ENCODE peak calls at places on chromosomes 4 and X, in nine cellular contexts. One of them, this sample, is unnamed.

GRCh38 chr4:7710576-7711329 is 228.9 kb downstream of the AFAP1 start:
- DNase-seq in ascending aorta: no peak
- DNase-seq in dorsolateral prefrontal cortex: no peak
- DNase-seq in CD8-positive, alpha-beta T cell: no peak
- DNase-seq in cardiac muscle cell: no peak
- DNase-seq in PC-3: no peak
- DNase-seq in fibroblast of lung: no peak
- DNase-seq in right atrium auricular region: no peak
- DNase-seq in A549: no peak
- DNase-seq in this sample: no peak

GRCh38 chr4:4485806-4486205 is 56.0 kb downstream of the STX18 start:
- DNase-seq in A549: no peak
- DNase-seq in PC-3: no peak
- DNase-seq in CD8-positive, alpha-beta T cell: no peak
- DNase-seq in cardiac muscle cell: no peak
- DNase-seq in fibroblast of lung: no peak
- DNase-seq in dorsolateral prefrontal cortex: no peak
- DNase-seq in ascending aorta: no peak
- DNase-seq in right atrium auricular region: no peak
- DNase-seq in this sample: no peak

GRCh38 chr4:5711479-5712184 is 631 bp downstream of the EVC start:
- DNase-seq in cardiac muscle cell: peak
- DNase-seq in right atrium auricular region: no peak
- DNase-seq in PC-3: peak
- DNase-seq in CD8-positive, alpha-beta T cell: no peak
- DNase-seq in fibroblast of lung: peak
- DNase-seq in A549: peak
- DNase-seq in dorsolateral prefrontal cortex: no peak
- DNase-seq in ascending aorta: no peak
- DNase-seq in this sample: peak

GRCh38 chr4:152011469-152011868 is 250.7 kb upstream of the GATB start:
- DNase-seq in PC-3: peak
- DNase-seq in A549: no peak
- DNase-seq in cardiac muscle cell: no peak
- DNase-seq in CD8-positive, alpha-beta T cell: no peak
- DNase-seq in dorsolateral prefrontal cortex: no peak
- DNase-seq in fibroblast of lung: no peak
- DNase-seq in ascending aorta: no peak
- DNase-seq in right atrium auricular region: no peak
- DNase-seq in this sample: no peak

GRCh38 chr4:87465739-87466366 is 43.5 kb downstream of the NUDT9 start:
- DNase-seq in dorsolateral prefrontal cortex: no peak
- DNase-seq in fibroblast of lung: peak
- DNase-seq in right atrium auricular region: no peak
- DNase-seq in PC-3: peak
- DNase-seq in A549: peak
- DNase-seq in cardiac muscle cell: peak
- DNase-seq in CD8-positive, alpha-beta T cell: no peak
- DNase-seq in ascending aorta: no peak
- DNase-seq in this sample: peak

GRCh38 chrX:34770511-34770910 is 113.4 kb upstream of the TMEM47 start:
- DNase-seq in PC-3: no peak
- DNase-seq in A549: no peak
- DNase-seq in CD8-positive, alpha-beta T cell: no peak
- DNase-seq in dorsolateral prefrontal cortex: no peak
- DNase-seq in fibroblast of lung: peak
- DNase-seq in cardiac muscle cell: peak
- DNase-seq in ascending aorta: no peak
- DNase-seq in right atrium auricular region: no peak
- DNase-seq in this sample: no peak

GRCh38 chr4:10129196-10130185 is 12.9 kb upstream of the WDR1 start:
- DNase-seq in fibroblast of lung: no peak
- DNase-seq in PC-3: peak
- DNase-seq in right atrium auricular region: no peak
- DNase-seq in ascending aorta: no peak
- DNase-seq in dorsolateral prefrontal cortex: no peak
- DNase-seq in cardiac muscle cell: no peak
- DNase-seq in A549: no peak
- DNase-seq in CD8-positive, alpha-beta T cell: no peak
- DNase-seq in this sample: no peak

GRCh38 chr4:169017971-169018370 is 7.9 kb upstream of the CBR4 start:
- DNase-seq in dorsolateral prefrontal cortex: no peak
- DNase-seq in A549: no peak
- DNase-seq in CD8-positive, alpha-beta T cell: no peak
- DNase-seq in ascending aorta: no peak
- DNase-seq in fibroblast of lung: no peak
- DNase-seq in cardiac muscle cell: no peak
- DNase-seq in PC-3: no peak
- DNase-seq in right atrium auricular region: no peak
- DNase-seq in this sample: no peak

GRCh38 chr4:37453361-37454262 is 209.1 kb downstream of the NWD2 start:
- DNase-seq in right atrium auricular region: no peak
- DNase-seq in cardiac muscle cell: peak
- DNase-seq in A549: peak
- DNase-seq in PC-3: peak
- DNase-seq in ascending aorta: no peak
- DNase-seq in dorsolateral prefrontal cortex: peak
- DNase-seq in CD8-positive, alpha-beta T cell: peak
- DNase-seq in fibroblast of lung: peak
- DNase-seq in this sample: peak

GRCh38 chrX:49120104-49120503 is 3.4 kb downstream of the GPKOW start:
- DNase-seq in PC-3: no peak
- DNase-seq in A549: peak
- DNase-seq in ascending aorta: no peak
- DNase-seq in cardiac muscle cell: no peak
- DNase-seq in fibroblast of lung: no peak
- DNase-seq in dorsolateral prefrontal cortex: no peak
- DNase-seq in CD8-positive, alpha-beta T cell: no peak
- DNase-seq in right atrium auricular region: no peak
- DNase-seq in this sample: no peak

GRCh38 chr4:88928852-88929251 is 128.1 kb downstream of the FAM13A start:
- DNase-seq in right atrium auricular region: no peak
- DNase-seq in PC-3: no peak
- DNase-seq in A549: no peak
- DNase-seq in CD8-positive, alpha-beta T cell: no peak
- DNase-seq in fibroblast of lung: no peak
- DNase-seq in cardiac muscle cell: no peak
- DNase-seq in dorsolateral prefrontal cortex: no peak
- DNase-seq in ascending aorta: no peak
- DNase-seq in this sample: peak

GRCh38 chr4:188430384-188430783 is 291.1 kb downstream of the TRIML1 start:
- DNase-seq in ascending aorta: no peak
- DNase-seq in dorsolateral prefrontal cortex: no peak
- DNase-seq in A549: no peak
- DNase-seq in right atrium auricular region: no peak
- DNase-seq in PC-3: no peak
- DNase-seq in cardiac muscle cell: no peak
- DNase-seq in CD8-positive, alpha-beta T cell: no peak
- DNase-seq in fibroblast of lung: no peak
- DNase-seq in this sample: no peak

GRCh38 chr4:8871417-8872401 is at the start of gene HMX1:
- DNase-seq in cardiac muscle cell: no peak
- DNase-seq in right atrium auricular region: no peak
- DNase-seq in fibroblast of lung: no peak
- DNase-seq in ascending aorta: no peak
- DNase-seq in CD8-positive, alpha-beta T cell: no peak
- DNase-seq in A549: peak
- DNase-seq in dorsolateral prefrontal cortex: peak
- DNase-seq in PC-3: no peak
- DNase-seq in this sample: no peak

GRCh38 chr4:176660561-176660960 is 132.2 kb downstream of the VEGFC start:
- DNase-seq in fibroblast of lung: no peak
- DNase-seq in ascending aorta: no peak
- DNase-seq in A549: peak
- DNase-seq in right atrium auricular region: no peak
- DNase-seq in CD8-positive, alpha-beta T cell: no peak
- DNase-seq in cardiac muscle cell: no peak
- DNase-seq in PC-3: peak
- DNase-seq in dorsolateral prefrontal cortex: no peak
- DNase-seq in this sample: no peak

GRCh38 chr4:24889991-24890390 is 22.9 kb downstream of the CCDC149 start:
- DNase-seq in A549: no peak
- DNase-seq in fibroblast of lung: no peak
- DNase-seq in ascending aorta: no peak
- DNase-seq in PC-3: peak
- DNase-seq in CD8-positive, alpha-beta T cell: no peak
- DNase-seq in cardiac muscle cell: no peak
- DNase-seq in dorsolateral prefrontal cortex: no peak
- DNase-seq in right atrium auricular region: no peak
- DNase-seq in this sample: no peak

GRCh38 chr4:144894525-144894924 is 203.5 kb downstream of the ANAPC10 start:
- DNase-seq in ascending aorta: peak
- DNase-seq in right atrium auricular region: no peak
- DNase-seq in PC-3: peak
- DNase-seq in CD8-positive, alpha-beta T cell: no peak
- DNase-seq in cardiac muscle cell: peak
- DNase-seq in dorsolateral prefrontal cortex: no peak
- DNase-seq in fibroblast of lung: peak
- DNase-seq in A549: no peak
- DNase-seq in this sample: peak

DNA sequence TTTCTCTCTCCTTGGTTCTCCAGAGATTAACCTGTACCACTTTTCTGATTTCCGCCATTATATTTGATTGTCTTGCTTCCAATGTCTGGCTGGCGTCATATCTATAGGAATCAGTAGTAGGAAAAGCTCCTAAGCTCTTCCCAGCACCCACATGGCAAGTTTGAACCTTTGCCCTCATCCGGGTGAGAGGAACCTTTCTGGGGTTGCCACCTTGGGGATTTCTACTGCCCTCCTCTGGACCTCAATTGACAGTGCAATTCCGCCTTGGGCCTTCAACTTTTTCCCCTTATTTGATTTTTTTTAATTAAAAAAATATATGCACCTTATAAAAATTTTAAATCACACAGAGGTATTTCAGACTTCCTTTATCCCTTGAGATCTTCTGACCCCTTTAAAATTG is 2.0 kb upstream of the CXorf66 start:
- DNase-seq in ascending aorta: no peak
- DNase-seq in CD8-positive, alpha-beta T cell: no peak
- DNase-seq in cardiac muscle cell: peak
- DNase-seq in dorsolateral prefrontal cortex: no peak
- DNase-seq in fibroblast of lung: peak
- DNase-seq in PC-3: peak
- DNase-seq in right atrium auricular region: no peak
- DNase-seq in A549: peak
- DNase-seq in this sample: no peak
- TF ChIP-seq CTCF in ascending aorta: no peak
- TF ChIP-seq CTCF in CD8-positive, alpha-beta T cell: no peak
- TF ChIP-seq CTCF in cardiac muscle cell: peak
- TF ChIP-seq CTCF in dorsolateral prefrontal cortex: no peak
- TF ChIP-seq CTCF in fibroblast of lung: peak
- TF ChIP-seq CTCF in PC-3: peak
- TF ChIP-seq CTCF in right atrium auricular region: no peak
- TF ChIP-seq CTCF in A549: peak
- TF ChIP-seq CTCF in this sample: peak

GRCh38 chr4:184808719-184809062 is 17.1 kb downstream of the ACSL1 start:
- DNase-seq in dorsolateral prefrontal cortex: no peak
- DNase-seq in cardiac muscle cell: no peak
- DNase-seq in A549: no peak
- DNase-seq in PC-3: no peak
- DNase-seq in CD8-positive, alpha-beta T cell: no peak
- DNase-seq in fibroblast of lung: no peak
- DNase-seq in right atrium auricular region: no peak
- DNase-seq in ascending aorta: no peak
- DNase-seq in this sample: no peak
- H3K27ac ChIP-seq in dorsolateral prefrontal cortex: peak
- H3K27ac ChIP-seq in cardiac muscle cell: no peak
- H3K27ac ChIP-seq in A549: peak
- H3K27ac ChIP-seq in PC-3: peak
- H3K27ac ChIP-seq in CD8-positive, alpha-beta T cell: no peak
- H3K27ac ChIP-seq in fibroblast of lung: no peak
- H3K27ac ChIP-seq in right atrium auricular region: peak
- H3K27ac ChIP-seq in ascending aorta: no peak
- H3K27ac ChIP-seq in this sample: no peak

DNA sequence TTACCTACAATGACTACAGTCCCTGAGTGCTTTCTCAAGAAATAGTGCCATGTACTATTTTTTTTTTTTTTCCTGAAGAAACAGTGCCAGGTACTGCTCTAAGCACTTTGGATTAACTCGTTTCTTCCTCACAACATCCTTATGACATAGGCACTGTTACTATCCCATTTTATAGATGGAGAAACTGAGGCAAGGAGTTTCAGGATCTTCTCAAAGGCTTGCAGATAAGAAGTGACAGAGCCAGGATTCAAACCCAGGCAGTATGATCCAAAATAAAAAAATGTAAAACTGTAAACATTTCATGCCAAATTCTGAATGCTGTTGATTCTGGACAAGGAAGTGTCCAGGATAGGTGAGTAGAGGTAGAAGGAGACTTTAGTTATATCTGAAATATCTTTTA is 1.1 kb downstream of the FANCB start:
- DNase-seq in right atrium auricular region: no peak
- DNase-seq in cardiac muscle cell: no peak
- DNase-seq in PC-3: no peak
- DNase-seq in dorsolateral prefrontal cortex: no peak
- DNase-seq in A549: no peak
- DNase-seq in CD8-positive, alpha-beta T cell: no peak
- DNase-seq in fibroblast of lung: no peak
- DNase-seq in ascending aorta: no peak
- DNase-seq in this sample: no peak
- H3K4me3 ChIP-seq in right atrium auricular region: no peak
- H3K4me3 ChIP-seq in cardiac muscle cell: no peak
- H3K4me3 ChIP-seq in PC-3: peak
- H3K4me3 ChIP-seq in dorsolateral prefrontal cortex: no peak
- H3K4me3 ChIP-seq in A549: no peak
- H3K4me3 ChIP-seq in CD8-positive, alpha-beta T cell: no peak
- H3K4me3 ChIP-seq in fibroblast of lung: no peak
- H3K4me3 ChIP-seq in ascending aorta: no peak
- H3K4me3 ChIP-seq in this sample: no peak

GRCh38 chr4:73614468-73614867 is 5.8 kb downstream of the RASSF6 start:
- DNase-seq in cardiac muscle cell: no peak
- DNase-seq in fibroblast of lung: no peak
- DNase-seq in PC-3: peak
- DNase-seq in ascending aorta: no peak
- DNase-seq in A549: no peak
- DNase-seq in dorsolateral prefrontal cortex: no peak
- DNase-seq in CD8-positive, alpha-beta T cell: no peak
- DNase-seq in right atrium auricular region: no peak
- DNase-seq in this sample: no peak

GRCh38 chr4:73619351-73619750 is 885 bp downstream of the RASSF6 start:
- DNase-seq in right atrium auricular region: no peak
- DNase-seq in fibroblast of lung: no peak
- DNase-seq in A549: no peak
- DNase-seq in dorsolateral prefrontal cortex: no peak
- DNase-seq in PC-3: no peak
- DNase-seq in cardiac muscle cell: no peak
- DNase-seq in ascending aorta: no peak
- DNase-seq in CD8-positive, alpha-beta T cell: no peak
- DNase-seq in this sample: no peak

GRCh38 chr4:73615613-73616012 is 4.6 kb downstream of the RASSF6 start:
- DNase-seq in cardiac muscle cell: no peak
- DNase-seq in A549: no peak
- DNase-seq in right atrium auricular region: no peak
- DNase-seq in dorsolateral prefrontal cortex: no peak
- DNase-seq in PC-3: no peak
- DNase-seq in fibroblast of lung: no peak
- DNase-seq in ascending aorta: no peak
- DNase-seq in CD8-positive, alpha-beta T cell: no peak
- DNase-seq in this sample: no peak

GRCh38 chr4:73620115-73620792 is at the start of gene RASSF6:
- DNase-seq in right atrium auricular region: no peak
- DNase-seq in PC-3: peak
- DNase-seq in CD8-positive, alpha-beta T cell: no peak
- DNase-seq in cardiac muscle cell: no peak
- DNase-seq in A549: peak
- DNase-seq in dorsolateral prefrontal cortex: no peak
- DNase-seq in ascending aorta: no peak
- DNase-seq in fibroblast of lung: no peak
- DNase-seq in this sample: no peak

GRCh38 chr4:73617256-73617655 is 3.0 kb downstream of the RASSF6 start:
- DNase-seq in right atrium auricular region: no peak
- DNase-seq in ascending aorta: no peak
- DNase-seq in CD8-positive, alpha-beta T cell: no peak
- DNase-seq in PC-3: peak
- DNase-seq in dorsolateral prefrontal cortex: no peak
- DNase-seq in cardiac muscle cell: no peak
- DNase-seq in A549: no peak
- DNase-seq in fibroblast of lung: no peak
- DNase-seq in this sample: no peak
- TF ChIP-seq CTCF in right atrium auricular region: no peak
- TF ChIP-seq CTCF in ascending aorta: no peak
- TF ChIP-seq CTCF in CD8-positive, alpha-beta T cell: no peak
- TF ChIP-seq CTCF in PC-3: no peak
- TF ChIP-seq CTCF in dorsolateral prefrontal cortex: no peak
- TF ChIP-seq CTCF in cardiac muscle cell: no peak
- TF ChIP-seq CTCF in A549: no peak
- TF ChIP-seq CTCF in fibroblast of lung: no peak
- TF ChIP-seq CTCF in this sample: no peak

This sample was measured in brain microvascular endothelial cell.